ENCODE peak calls at places on chromosome 21, in six cellular contexts. U is lower lobe of right lung; J is mammary epithelial cell; C is CD8-positive, alpha-beta T cell; Z is left ventricle myocardium inferior; R is ovary. N is an unnamed sample.

GRCh38 chr21:37677006-37677405 is 239.3 kb downstream of the KCNJ6 start:
- DNase-seq in U (no peak), J (no peak), C (no peak), Z (no peak), R (no peak), N (no peak)

GRCh38 chr21:35873441-35873840 is 186.9 kb downstream of the SETD4 start:
- DNase-seq in U (no peak), J (no peak), C (no peak), Z (no peak), R (no peak), N (no peak)

GRCh38 chr21:42939581-42940413 is 14.4 kb upstream of the ERVH48-1 start:
- DNase-seq in U (no peak), J (peak; percentile 97), C (no peak), Z (peak; percentile 48), R (peak; percentile 74), N (peak; percentile 97)

GRCh38 chr21:42846221-42846620 is 33.1 kb downstream of the WDR4 start:
- DNase-seq in U (peak; percentile 19), J (no peak), C (no peak), Z (peak; percentile 3), R (peak; percentile 18), N (no peak)

GRCh38 chr21:28454978-28455600 is 537.6 kb downstream of the LTN1 start:
- DNase-seq in U (no peak), J (no peak), C (no peak), Z (no peak), R (no peak), N (peak; percentile 71)

GRCh38 chr21:34640858-34641257 is 25.9 kb upstream of the RCAN1 start:
- DNase-seq in U (no peak), J (peak; percentile 59), C (no peak), Z (no peak), R (no peak), N (peak; percentile 87)

GRCh38 chr21:20739421-20739820 is 258.8 kb upstream of the NCAM2 start:
- DNase-seq in U (no peak), J (no peak), C (no peak), Z (no peak), R (no peak), N (no peak)

GRCh38 chr21:40548134-40548533 is 298.8 kb downstream of the DSCAM start:
- DNase-seq in U (no peak), J (no peak), C (no peak), Z (no peak), R (no peak), N (no peak)

GRCh38 chr21:15141236-15141970 is 76.6 kb upstream of the NRIP1 start:
- DNase-seq in U (peak; percentile 62), J (no peak), C (no peak), Z (no peak), R (no peak), N (no peak)

GRCh38 chr21:41752231-41752681 is 14.6 kb downstream of the RIPK4 start:
- DNase-seq in U (no peak), J (peak; percentile 83), C (no peak), Z (no peak), R (no peak), N (peak; percentile 56)

GRCh38 chr21:41653243-41653943 is 113.5 kb downstream of the RIPK4 start:
- DNase-seq in U (no peak), J (no peak), C (no peak), Z (no peak), R (no peak), N (no peak)

GRCh38 chr21:33971492-33972013 is 55.9 kb upstream of the ATP5PO start:
- DNase-seq in U (no peak), J (peak; percentile 86), C (no peak), Z (no peak), R (no peak), N (peak; percentile 54)

GRCh38 chr21:35699360-35699759 is 361.0 kb downstream of the SETD4 start:
- DNase-seq in U (no peak), J (no peak), C (no peak), Z (no peak), R (no peak), N (no peak)

GRCh38 chr21:34592120-34592561 is 22.8 kb downstream of the RCAN1 start:
- DNase-seq in U (no peak), J (no peak), C (no peak), Z (peak; percentile 68), R (no peak), N (no peak)

GRCh38 chr21:16954787-16955186 is 558.1 kb upstream of the CXADR start:
- DNase-seq in U (no peak), J (no peak), C (no peak), Z (no peak), R (no peak), N (no peak)

DNA sequence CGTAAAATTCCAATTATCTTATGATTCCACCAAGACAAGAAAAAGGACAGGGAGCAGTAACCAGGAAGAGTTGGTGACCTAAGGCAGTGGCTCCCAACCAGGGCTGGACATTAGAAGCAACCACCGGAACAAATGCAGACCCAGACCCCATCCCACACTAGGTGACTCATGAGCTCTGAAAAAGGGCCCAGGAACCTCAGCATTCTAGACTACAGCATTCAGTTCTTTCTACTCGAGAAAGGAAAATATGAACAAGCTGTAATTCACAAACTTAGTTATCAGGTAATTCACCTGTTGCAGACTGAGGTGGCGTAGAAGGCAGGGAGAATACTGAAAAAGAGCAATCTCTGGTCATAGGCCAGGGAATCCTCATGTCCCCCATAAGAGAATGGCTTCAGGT is 138.4 kb upstream of the KRTAP19-8 start:
- DNase-seq in U (no peak), J (no peak), C (no peak), Z (no peak), R (no peak), N (peak; percentile 42)
- H3K4me3 ChIP-seq in U (no peak overlapping the region), J (no peak overlapping the region), C (no peak overlapping the region), Z (no peak overlapping the region), R (no peak overlapping the region), N (no peak overlapping the region)

GRCh38 chr21:23402929-23403520 is 2204.3 kb downstream of the MRPL39 start:
- DNase-seq in U (no peak), J (no peak), C (no peak), Z (no peak), R (no peak), N (no peak)

GRCh38 chr21:23398726-23399125 is 2208.6 kb downstream of the MRPL39 start:
- DNase-seq in U (no peak), J (no peak), C (no peak), Z (no peak), R (no peak), N (no peak)

GRCh38 chr21:23401278-23401677 is 2206.0 kb downstream of the MRPL39 start:
- DNase-seq in U (no peak), J (no peak), C (no peak), Z (no peak), R (no peak), N (no peak)
- TF ChIP-seq CTCF in U (no peak), J (no peak), C (no peak), Z (peak; percentile 31), R (no peak), N (peak; percentile 5)

DNA sequence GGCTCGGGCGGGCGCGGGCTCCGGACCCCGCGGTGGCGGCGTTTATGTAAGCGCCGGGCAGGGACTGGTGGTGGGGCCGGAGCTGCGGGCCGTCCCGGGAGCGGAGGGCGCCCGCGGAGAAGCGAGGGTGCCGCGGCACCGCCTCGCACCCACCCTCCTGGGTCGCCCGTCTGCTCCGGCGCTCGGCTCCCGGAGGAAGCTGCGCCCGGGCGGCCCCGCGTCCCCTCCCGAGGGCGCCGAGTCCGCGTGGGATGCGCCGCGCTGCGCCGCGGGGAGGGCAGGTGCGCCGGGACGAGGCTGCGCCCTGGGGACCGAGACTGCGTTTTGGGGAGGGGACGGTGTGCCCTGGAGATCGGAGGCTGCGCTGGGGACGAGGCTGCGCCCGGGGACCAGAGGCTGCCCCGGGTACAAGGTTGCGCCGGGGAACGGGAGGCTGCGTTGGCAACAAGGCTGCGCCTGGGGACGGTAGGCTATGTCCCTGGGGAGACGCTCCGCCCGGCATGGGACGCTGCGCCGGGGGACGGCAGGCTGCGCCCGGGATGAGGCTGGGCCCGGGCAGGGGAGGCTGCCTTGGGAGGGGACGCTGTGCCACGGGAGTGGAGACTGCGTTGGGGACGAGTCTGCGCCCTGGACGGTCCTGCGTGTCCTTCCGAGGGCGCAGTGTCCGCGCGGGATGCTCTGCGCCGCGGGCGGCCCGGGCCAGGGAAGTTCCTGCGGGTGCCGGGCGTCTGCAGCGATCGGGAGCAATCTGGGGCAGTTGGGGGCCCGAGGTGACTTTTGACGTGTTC is 632 bp downstream of the ADARB1 start:
- DNase-seq in U (no peak), J (peak; percentile 60), C (peak; percentile 16), Z (no peak), R (peak; percentile 51), N (peak; percentile 24)
- H3K4me3 ChIP-seq in U (peak overlapping the region; percentile 85), J (peak overlapping the region; percentile 96), C (peak overlapping the region; percentile 69), Z (peak overlapping the region; percentile 97), R (peak overlapping the region; percentile 64), N (peak overlapping the region; percentile 56)

GRCh38 chr21:26489781-26490180 is 83.3 kb downstream of the CYYR1 start:
- DNase-seq in U (no peak), J (no peak), C (no peak), Z (no peak), R (no peak), N (no peak)
- TF ChIP-seq CTCF in U (no peak), J (no peak), C (no peak), Z (no peak), R (no peak), N (no peak)

GRCh38 chr21:44868707-44869106 is 4.8 kb downstream of the PTTG1IP start:
- DNase-seq in U (no peak), J (no peak), C (no peak), Z (no peak), R (peak; percentile 29), N (no peak)

GRCh38 chr21:44870748-44871495 is 2.6 kb downstream of the PTTG1IP start:
- DNase-seq in U (no peak), J (peak; percentile 73), C (peak; percentile 49), Z (peak; percentile 75), R (peak; percentile 54), N (peak; percentile 22)

GRCh38 chr21:44867999-44868700 is 5.3 kb downstream of the PTTG1IP start:
- DNase-seq in U (no peak), J (no peak), C (peak; percentile 53), Z (no peak), R (peak; percentile 24), N (no peak)

GRCh38 chr21:44871576-44872265 is 1.8 kb downstream of the PTTG1IP start:
- DNase-seq in U (no peak), J (peak; percentile 91), C (peak; percentile 46), Z (no peak), R (peak; percentile 42), N (peak; percentile 66)

GRCh38 chr21:44869860-44870747 is 3.4 kb downstream of the PTTG1IP start:
- DNase-seq in U (no peak), J (peak; percentile 90), C (no peak), Z (no peak), R (peak; percentile 59), N (peak; percentile 95)
- H3K4me3 ChIP-seq in U (peak overlapping the region; percentile 7), J (peak overlapping the region; percentile 13), C (no peak overlapping the region), Z (peak overlapping the region; percentile 85), R (no peak overlapping the region), N (peak overlapping the region; percentile 2)

DNA sequence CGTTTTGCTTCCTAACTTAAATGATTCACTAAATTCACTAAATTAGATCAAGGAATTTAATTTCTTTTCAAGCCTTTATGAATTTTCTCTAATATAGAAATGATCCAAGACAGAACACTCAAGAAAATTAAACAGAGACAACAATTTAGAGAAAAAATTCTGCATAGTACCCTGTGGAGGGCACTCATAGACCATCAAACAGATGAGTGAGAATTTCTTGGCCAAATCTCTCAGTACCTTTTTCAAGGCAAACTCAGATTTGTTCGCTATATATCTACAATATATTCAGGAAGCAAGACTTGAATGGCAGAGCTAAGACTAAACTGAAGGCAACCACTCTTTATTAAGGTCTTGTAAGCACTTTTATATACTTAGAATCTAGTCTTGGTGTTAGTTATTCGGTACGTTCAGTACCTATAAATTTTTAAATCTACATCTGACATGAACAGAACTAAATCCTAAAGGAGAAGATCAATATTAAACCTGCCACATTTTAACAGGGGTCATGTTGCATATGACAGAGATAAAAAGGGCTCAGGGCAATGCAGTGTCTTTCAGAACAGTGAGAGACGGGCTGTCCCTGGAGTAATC is 118.7 kb upstream of the TMPRSS15 start:
- DNase-seq in U (no peak), J (no peak), C (no peak), Z (no peak), R (no peak), N (peak; percentile 54)
- TF ChIP-seq CTCF in U (no peak), J (no peak), C (no peak), Z (peak; percentile 21), R (no peak), N (peak; percentile 37)

N was measured in astrocyte of the spinal cord.